ENCODE peak calls at places on chromosomes 2 and 18, in ten cellular contexts. Q is effector memory CD8-positive, alpha-beta T cell; D is T-helper 1 cell; C is astrocyte; V is GM12864; W is cardiac muscle cell; N is GM03348; K is HEK293T; S is HFF-Myc; L is activated CD4-positive, alpha-beta T cell treated with anti-CD3 and anti-CD28 coated beads for 36 hours. R is an unnamed sample.
A peak's percentile ranks its signal among the peaks of the same experiment; 100 is the strongest.

GRCh38 chr2:237695201-237695780 is 67.9 kb downstream of the LRRFIP1 start:
- DNase-seq in S (peak; percentile 96), Q (no peak), W (no peak), V (no peak), K (no peak), N (peak; percentile 73), C (peak; percentile 94), D (peak; percentile 41), L (peak; percentile 32), R (peak; percentile 94)

GRCh38 chr2:240813231-240813921 is 6.6 kb downstream of the KIF1A start:
- DNase-seq in K (no peak), L (no peak), N (no peak), S (no peak), C (no peak), V (no peak), D (no peak), Q (no peak), W (no peak), R (no peak)

GRCh38 chr2:224098473-224098872 is 59.4 kb upstream of the SERPINE2 start:
- DNase-seq in S (no peak), C (no peak), V (no peak), D (no peak), K (no peak), L (no peak), N (no peak), Q (no peak), W (no peak), R (no peak)

GRCh38 chr2:39479696-39480095 is 42.6 kb upstream of the MAP4K3 start:
- DNase-seq in S (no peak), L (no peak), V (no peak), K (no peak), D (no peak), C (no peak), N (no peak), Q (no peak), W (no peak), R (peak; percentile 58)

GRCh38 chr2:197159681-197160211 is 150.8 kb downstream of the ANKRD44 start:
- DNase-seq in V (no peak), D (no peak), S (peak; percentile 52), K (no peak), N (peak; percentile 23), W (no peak), L (peak; percentile 50), Q (peak; percentile 9), C (peak; percentile 82), R (peak; percentile 78)

GRCh38 chr2:175414872-175415487 is 233.5 kb upstream of the ATP5MC3 start:
- DNase-seq in L (peak; percentile 35), Q (no peak), C (peak; percentile 31), K (peak; percentile 63), D (no peak), S (peak; percentile 55), V (no peak), W (peak; percentile 69), N (peak; percentile 79), R (peak; percentile 60)

GRCh38 chr2:36486546-36487044 is 111.4 kb downstream of the FEZ2 start:
- DNase-seq in V (no peak), C (peak; percentile 87), Q (no peak), S (no peak), N (peak; percentile 51), K (no peak), W (peak; percentile 23), D (no peak), L (no peak), R (peak; percentile 89)

GRCh38 chr18:79450289-79450920 is 54.7 kb downstream of the NFATC1 start:
- DNase-seq in C (no peak), D (no peak), V (no peak), K (no peak), N (no peak), Q (no peak), L (no peak), W (no peak), S (no peak), R (no peak)

GRCh38 chr18:55402731-55403405 is 185.1 kb downstream of the TCF4 start:
- DNase-seq in K (no peak), S (no peak), N (no peak), V (no peak), D (no peak), C (peak; percentile 37), W (no peak), Q (no peak), L (no peak), R (peak; percentile 72)

GRCh38 chr2:105397959-105398521 is 811 bp downstream of the FHL2 start:
- DNase-seq in W (no peak), C (no peak), Q (no peak), D (no peak), L (no peak), S (no peak), K (no peak), N (no peak), V (no peak), R (no peak)

GRCh38 chr2:58101500-58101899 is 54.9 kb downstream of the VRK2 start:
- DNase-seq in W (no peak), C (peak; percentile 36), L (no peak), D (no peak), K (no peak), Q (no peak), N (no peak), V (no peak), S (no peak), R (peak; percentile 41)

GRCh38 chr2:121199281-121200010 is 85.6 kb downstream of the TFCP2L1 start:
- DNase-seq in C (no peak), L (no peak), D (no peak), W (no peak), K (no peak), V (no peak), S (no peak), N (no peak), Q (no peak), R (no peak)

GRCh38 chr2:455913-456312 is 168.0 kb upstream of the ALKAL2 start:
- DNase-seq in S (no peak), L (no peak), N (no peak), C (no peak), K (no peak), V (no peak), Q (no peak), D (no peak), W (no peak), R (no peak)

GRCh38 chr2:165825041-165825440 is 31.0 kb upstream of the GALNT3 start:
- DNase-seq in N (no peak), S (no peak), L (no peak), W (no peak), D (no peak), V (no peak), K (peak; percentile 14), C (peak; percentile 77), Q (no peak), R (peak; percentile 70)

GRCh38 chr2:6310910-6311215 is 554.8 kb downstream of the CMPK2 start:
- DNase-seq in S (no peak), W (no peak), C (no peak), Q (no peak), V (no peak), D (no peak), L (no peak), N (no peak), K (no peak), R (no peak)

GRCh38 chr2:8152392-8153257 is 529.2 kb upstream of the ID2 start:
- DNase-seq in K (no peak), L (no peak), D (no peak), S (no peak), Q (no peak), V (peak; percentile 21), W (no peak), N (no peak), C (no peak), R (no peak)

GRCh38 chr18:34695300-34695699 is 14.8 kb upstream of the DTNA start:
- DNase-seq in W (peak; percentile 19), N (no peak), L (no peak), D (no peak), S (no peak), K (peak; percentile 52), C (no peak), V (no peak), Q (no peak), R (no peak)

GRCh38 chr2:197248623-197249022 is 62.0 kb downstream of the ANKRD44 start:
- DNase-seq in L (peak; percentile 57), W (no peak), Q (no peak), D (no peak), V (no peak), S (no peak), C (peak; percentile 10), N (peak; percentile 41), K (no peak), R (peak; percentile 42)

GRCh38 chr2:215863687-215864086 is 149.7 kb downstream of the MREG start:
- DNase-seq in W (no peak), Q (no peak), S (no peak), N (no peak), L (no peak), C (no peak), K (no peak), D (no peak), V (no peak), R (no peak)

GRCh38 chr18:63817441-63818051 is 42.3 kb downstream of the SERPINB7 start:
- DNase-seq in K (no peak), D (no peak), S (no peak), V (no peak), C (peak; percentile 87), Q (no peak), L (no peak), W (no peak), N (peak; percentile 57), R (peak; percentile 43)

GRCh38 chr2:237931205-237931721 is 35.6 kb upstream of the UBE2F start:
- DNase-seq in L (no peak), K (no peak), C (peak; percentile 45), Q (no peak), D (no peak), N (peak; percentile 53), V (no peak), W (no peak), S (peak; percentile 77), R (peak; percentile 40)

GRCh38 chr2:38592951-38593350 is 9.8 kb downstream of the HNRNPLL start:
- DNase-seq in C (peak; percentile 55), L (no peak), V (no peak), W (no peak), S (no peak), N (no peak), D (no peak), Q (no peak), K (no peak), R (peak; percentile 70)

GRCh38 chr2:175445276-175445675 is 263.8 kb upstream of the ATP5MC3 start:
- DNase-seq in C (no peak), Q (no peak), L (no peak), N (no peak), K (no peak), D (no peak), S (no peak), W (no peak), V (no peak), R (no peak)

GRCh38 chr2:204545861-204546773 is 842 bp downstream of the PARD3B start:
- DNase-seq in K (peak; percentile 11), N (no peak), C (no peak), S (no peak), L (peak; percentile 12), D (no peak), Q (no peak), V (no peak), W (no peak), R (no peak)

GRCh38 chr2:150630587-150631235 is 143.2 kb upstream of the RND3 start:
- DNase-seq in L (no peak), N (peak; percentile 58), Q (no peak), W (no peak), D (no peak), S (no peak), V (no peak), C (peak; percentile 92), K (no peak), R (peak; percentile 59)

GRCh38 chr2:19733951-19734425 is 167.8 kb downstream of the TTC32 start:
- DNase-seq in C (peak; percentile 73), K (no peak), D (no peak), V (no peak), Q (no peak), S (no peak), L (no peak), N (peak; percentile 55), W (no peak), R (peak; percentile 52)

GRCh38 chr18:505483-506122 is 5.1 kb upstream of the COLEC12 start:
- DNase-seq in C (no peak), Q (no peak), N (no peak), S (no peak), L (no peak), D (no peak), W (no peak), K (no peak), V (no peak), R (no peak)

GRCh38 chr2:241833101-241833937 is 24.3 kb downstream of the NEU4 start:
- DNase-seq in D (no peak), Q (no peak), L (no peak), C (peak; percentile 68), W (no peak), N (no peak), K (no peak), V (no peak), S (peak; percentile 7), R (peak; percentile 82)

R was measured in iris pigment epithelial cell.